ENCODE peak calls at places on chromosomes 6 and 20, in five cellular contexts. V, P, M, G and J are unnamed samples.

GRCh38 chr6:35620706-35621105 is 68.0 kb downstream of the FKBP5 start:
- DNase-seq in V (no peak), P (no peak), M (no peak), G (no peak), J (no peak)

GRCh38 chr6:158660331-158660730 is 10.5 kb downstream of the SYTL3 start:
- DNase-seq in V (peak), P (peak), M (no peak), G (peak), J (peak)

GRCh38 chr6:104862456-104862855 is 2.7 kb upstream of the HACE1 start:
- DNase-seq in V (no peak), P (no peak), M (no peak), G (no peak), J (no peak)

GRCh38 chr6:138818496-138819194 is 22.8 kb downstream of the ECT2L start:
- DNase-seq in V (no peak), P (no peak), M (no peak), G (no peak), J (peak)

GRCh38 chr6:166629628-166630027 is 2.6 kb upstream of the RPS6KA2 start:
- DNase-seq in V (no peak), P (no peak), M (peak), G (no peak), J (no peak)

GRCh38 chr6:156977527-156978291 is 200.5 kb downstream of the ARID1B start:
- DNase-seq in V (no peak), P (no peak), M (no peak), G (no peak), J (peak)

GRCh38 chr6:87078983-87079616 is 15.8 kb downstream of the CGA start:
- DNase-seq in V (peak), P (peak), M (peak), G (peak), J (peak)

GRCh38 chr6:35496851-35497570 is at the start of gene TEAD3:
- DNase-seq in V (peak), P (peak), M (peak), G (peak), J (peak)

GRCh38 chr20:50582591-50583234 is 72.5 kb downstream of the PTPN1 start:
- DNase-seq in V (no peak), P (no peak), M (no peak), G (no peak), J (no peak)

GRCh38 chr6:53474010-53474409 is 70.9 kb downstream of the GCLC start:
- DNase-seq in V (no peak), P (no peak), M (no peak), G (no peak), J (peak)

GRCh38 chr20:24768977-24769675 is 179.9 kb upstream of the CST7 start:
- DNase-seq in V (no peak), P (no peak), M (no peak), G (no peak), J (no peak)

GRCh38 chr6:40477246-40478126 is 109.7 kb downstream of the LRFN2 start:
- DNase-seq in V (peak), P (peak), M (no peak), G (no peak), J (no peak)

GRCh38 chr6:34914358-34914757 is 25.3 kb downstream of the ANKS1A start:
- DNase-seq in V (no peak), P (no peak), M (no peak), G (no peak), J (no peak)

GRCh38 chr6:138824482-138825134 is 28.7 kb downstream of the ECT2L start:
- DNase-seq in V (no peak), P (no peak), M (no peak), G (no peak), J (peak)

GRCh38 chr6:46044876-46045617 is 29.4 kb upstream of the CLIC5 start:
- DNase-seq in V (no peak), P (no peak), M (peak), G (peak), J (peak)

GRCh38 chr6:73648166-73648565 is 5.6 kb downstream of the SLC17A5 start:
- DNase-seq in V (no peak), P (no peak), M (no peak), G (no peak), J (no peak)

GRCh38 chr20:45448250-45448649 is 21.3 kb upstream of the WFDC2 start:
- DNase-seq in V (no peak), P (no peak), M (no peak), G (no peak), J (peak)

GRCh38 chr20:49245921-49246740 is 26.9 kb downstream of the DDX27 start:
- DNase-seq in V (peak), P (peak), M (peak), G (peak), J (peak)

GRCh38 chr6:89412071-89413005 is at the start of gene RRAGD:
- DNase-seq in V (peak), P (peak), M (no peak), G (no peak), J (peak)

GRCh38 chr20:45049438-45049837 is 51.5 kb downstream of the KCNS1 start:
- DNase-seq in V (no peak), P (no peak), M (no peak), G (no peak), J (no peak)

GRCh38 chr6:44332585-44332984 is 9.9 kb upstream of the SPATS1 start:
- DNase-seq in V (no peak), P (no peak), M (no peak), G (no peak), J (no peak)

GRCh38 chr20:37350655-37351574 is 5.0 kb downstream of the SRC start:
- DNase-seq in V (no peak), P (no peak), M (no peak), G (no peak), J (no peak)

GRCh38 chr20:15220778-15221565 is 883.6 kb upstream of the FLRT3 start:
- DNase-seq in V (peak), P (no peak), M (no peak), G (peak), J (peak)

GRCh38 chr6:113103618-113104390 is 753.3 kb upstream of the MARCKS start:
- DNase-seq in V (no peak), P (no peak), M (peak), G (no peak), J (peak)

GRCh38 chr20:24257171-24257570 is 212.3 kb upstream of the SYNDIG1 start:
- DNase-seq in V (no peak), P (no peak), M (no peak), G (no peak), J (no peak)

GRCh38 chr20:32028647-32029372 is 18.6 kb downstream of the CCM2L start:
- DNase-seq in V (peak), P (no peak), M (no peak), G (no peak), J (no peak)

GRCh38 chr6:149174962-149175361 is 142.6 kb upstream of the TAB2 start:
- DNase-seq in V (no peak), P (no peak), M (no peak), G (no peak), J (no peak)

GRCh38 chr6:72037006-72037405 is 150.7 kb downstream of the RIMS1 start:
- DNase-seq in V (no peak), P (no peak), M (no peak), G (no peak), J (no peak)

GRCh38 chr6:84768442-84769174 is 4.2 kb upstream of the TBX18 start:
- DNase-seq in V (peak), P (no peak), M (peak), G (no peak), J (no peak)

GRCh38 chr6:116492331-116493067 is 18.9 kb upstream of the CALHM5 start:
- DNase-seq in V (peak), P (no peak), M (no peak), G (no peak), J (peak)

GRCh38 chr20:15446373-15446772 is 1109.0 kb upstream of the FLRT3 start:
- DNase-seq in V (no peak), P (no peak), M (no peak), G (peak), J (peak)

GRCh38 chr20:61810066-61810708 is 255.5 kb downstream of the TAF4 start:
- DNase-seq in V (no peak), P (no peak), M (no peak), G (no peak), J (no peak)

GRCh38 chr6:38714239-38715015 is 684 bp upstream of the DNAH8 start:
- DNase-seq in V (no peak), P (no peak), M (no peak), G (no peak), J (peak)

GRCh38 chr6:7692453-7692784 is 33.5 kb upstream of the BMP6 start:
- DNase-seq in V (no peak), P (no peak), M (no peak), G (no peak), J (no peak)

GRCh38 chr6:34638834-34639736 is 57.5 kb downstream of the ILRUN start:
- DNase-seq in V (no peak), P (no peak), M (no peak), G (no peak), J (no peak)

GRCh38 chr20:34536798-34537394 is 20.7 kb downstream of the DYNLRB1 start:
- DNase-seq in V (peak), P (peak), M (no peak), G (no peak), J (peak)

GRCh38 chr6:16836186-16836981 is 75.1 kb upstream of the ATXN1 start:
- DNase-seq in V (peak), P (no peak), M (no peak), G (no peak), J (no peak)

GRCh38 chr6:16828058-16828457 is 66.8 kb upstream of the ATXN1 start:
- DNase-seq in V (no peak), P (no peak), M (no peak), G (no peak), J (no peak)

GRCh38 chr6:16832721-16833120 is 71.5 kb upstream of the ATXN1 start:
- DNase-seq in V (no peak), P (no peak), M (no peak), G (no peak), J (no peak)

GRCh38 chr6:16831136-16831535 is 69.9 kb upstream of the ATXN1 start:
- DNase-seq in V (no peak), P (no peak), M (no peak), G (no peak), J (no peak)

GRCh38 chr6:16832027-16832688 is 70.9 kb upstream of the ATXN1 start:
- DNase-seq in V (no peak), P (no peak), M (no peak), G (no peak), J (no peak)
- TF ChIP-seq CTCF in V (no peak), P (no peak), M (no peak), G (no peak), J (no peak)

GRCh38 chr20:1734269-1734858 is 76.8 kb upstream of the SIRPG start:
- DNase-seq in V (no peak), P (peak), M (peak), G (no peak), J (peak)
- TF ChIP-seq CTCF in V (peak), P (peak), M (peak), G (no peak), J (peak)

DNA sequence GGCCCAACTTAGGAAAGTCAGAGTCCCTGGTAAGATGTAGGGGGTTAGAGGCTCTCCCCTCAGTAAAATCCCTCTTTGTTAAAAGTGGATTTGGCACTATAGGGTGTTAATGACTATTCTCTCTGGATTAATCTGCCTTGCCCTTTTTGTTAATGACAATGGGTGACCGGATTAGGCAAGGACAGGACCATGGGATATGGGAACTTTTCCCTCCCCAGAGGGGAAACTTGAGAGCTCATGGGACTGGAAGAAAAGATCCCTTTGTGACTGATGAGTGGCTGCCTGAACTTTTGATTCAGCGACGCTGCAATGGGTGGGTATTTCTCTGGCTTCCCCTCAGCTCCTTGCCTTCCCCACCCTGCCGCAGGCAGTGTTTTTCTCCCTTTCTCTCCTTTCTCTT is 12.2 kb upstream of the TAAR9 start:
- DNase-seq in V (peak), P (no peak), M (no peak), G (no peak), J (no peak)
- TF ChIP-seq CTCF in V (no peak), P (no peak), M (no peak), G (no peak), J (no peak)

DNA sequence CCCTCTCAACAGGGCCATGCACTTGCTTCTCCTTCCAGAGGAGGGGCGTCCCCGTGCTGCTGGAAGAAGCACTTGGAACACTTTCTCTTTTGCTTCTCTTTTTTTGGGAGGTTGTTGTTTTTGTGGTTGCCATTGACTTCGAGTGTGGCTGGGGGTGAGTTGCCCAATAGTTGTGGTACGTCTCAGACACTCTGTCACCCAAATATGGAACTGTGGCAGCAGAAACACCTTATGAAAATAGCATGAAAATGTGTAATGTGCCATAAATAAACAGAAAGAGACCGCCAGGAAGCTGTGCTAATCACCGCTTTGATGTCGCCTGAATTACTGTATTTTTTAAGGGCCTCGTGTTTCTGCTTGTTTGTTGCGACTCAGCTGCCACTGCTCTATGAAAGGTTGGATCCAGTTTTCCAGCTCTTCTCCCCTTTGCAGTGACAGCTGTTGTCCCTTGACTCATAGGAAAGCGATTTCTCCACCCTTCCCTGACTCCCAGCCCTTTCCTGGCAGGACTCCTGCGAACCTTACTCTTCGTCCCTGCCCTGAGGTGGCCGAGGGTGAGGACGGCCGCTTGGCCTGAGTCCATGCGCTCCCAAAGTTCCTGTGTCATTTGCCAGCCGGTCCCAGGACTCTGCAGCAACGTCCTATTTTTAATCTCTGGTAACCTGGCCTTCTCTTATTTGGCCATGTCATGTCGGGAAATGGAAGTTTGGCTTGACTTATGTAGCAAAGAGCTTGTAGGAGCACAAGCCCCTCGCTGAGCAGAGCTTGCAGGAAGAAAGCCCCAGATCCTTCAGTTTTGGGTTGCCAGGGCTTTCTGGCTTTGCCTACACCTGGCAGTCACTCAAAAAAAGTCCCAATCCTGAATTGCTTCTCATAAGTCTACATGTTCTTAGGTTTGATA is 694.6 kb downstream of the QKI start:
- DNase-seq in V (no peak), P (no peak), M (no peak), G (peak), J (peak)
- TF ChIP-seq CTCF in V (no peak), P (no peak), M (no peak), G (no peak), J (no peak)

GRCh38 chr6:19028201-19028600 is 641.1 kb downstream of the RNF144B start:
- DNase-seq in V (no peak), P (no peak), M (no peak), G (no peak), J (peak)

GRCh38 chr6:19024737-19025136 is 637.6 kb downstream of the RNF144B start:
- DNase-seq in V (peak), P (no peak), M (peak), G (peak), J (peak)
- TF ChIP-seq CTCF in V (peak), P (no peak), M (peak), G (peak), J (peak)

DNA sequence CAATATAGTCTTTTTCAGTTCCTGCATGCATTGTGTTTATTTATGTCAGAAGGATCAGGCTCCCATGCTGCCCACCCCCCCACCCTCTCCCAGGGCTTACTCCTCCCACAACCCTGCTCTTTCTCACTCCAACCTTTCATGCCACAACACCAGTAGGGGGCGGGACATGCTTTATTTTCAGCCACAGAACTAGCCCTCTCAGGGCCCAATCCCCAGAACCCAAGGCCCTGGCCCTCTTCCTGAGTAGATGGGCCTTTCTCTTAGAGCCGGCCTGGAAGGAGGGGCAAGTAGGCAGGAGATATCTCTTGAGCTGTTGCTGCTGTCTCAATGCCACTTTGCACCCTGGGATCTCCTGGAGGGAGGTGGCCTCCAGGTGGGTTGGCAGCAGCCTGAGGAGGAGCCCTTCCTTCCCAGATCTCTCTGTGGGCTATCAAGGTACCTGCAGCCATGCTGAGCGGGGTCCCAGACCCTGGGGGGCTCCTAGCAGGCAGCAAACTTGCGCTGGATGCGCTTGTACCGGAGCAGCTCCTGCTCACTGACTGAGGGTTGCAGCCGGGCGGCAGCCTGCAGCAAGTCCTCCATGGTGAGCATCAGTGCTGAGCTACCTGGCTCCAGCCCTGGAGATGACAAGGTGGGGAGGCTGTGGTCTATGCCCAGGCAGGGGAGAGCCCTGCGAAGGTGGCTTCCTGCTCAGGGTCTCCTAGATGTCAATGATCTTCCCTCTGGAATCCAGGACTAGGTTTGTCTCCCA is 3.5 kb downstream of the GNMT start:
- DNase-seq in V (peak), P (peak), M (peak), G (no peak), J (peak)
- TF ChIP-seq CTCF in V (peak), P (no peak), M (peak), G (no peak), J (peak)

DNA sequence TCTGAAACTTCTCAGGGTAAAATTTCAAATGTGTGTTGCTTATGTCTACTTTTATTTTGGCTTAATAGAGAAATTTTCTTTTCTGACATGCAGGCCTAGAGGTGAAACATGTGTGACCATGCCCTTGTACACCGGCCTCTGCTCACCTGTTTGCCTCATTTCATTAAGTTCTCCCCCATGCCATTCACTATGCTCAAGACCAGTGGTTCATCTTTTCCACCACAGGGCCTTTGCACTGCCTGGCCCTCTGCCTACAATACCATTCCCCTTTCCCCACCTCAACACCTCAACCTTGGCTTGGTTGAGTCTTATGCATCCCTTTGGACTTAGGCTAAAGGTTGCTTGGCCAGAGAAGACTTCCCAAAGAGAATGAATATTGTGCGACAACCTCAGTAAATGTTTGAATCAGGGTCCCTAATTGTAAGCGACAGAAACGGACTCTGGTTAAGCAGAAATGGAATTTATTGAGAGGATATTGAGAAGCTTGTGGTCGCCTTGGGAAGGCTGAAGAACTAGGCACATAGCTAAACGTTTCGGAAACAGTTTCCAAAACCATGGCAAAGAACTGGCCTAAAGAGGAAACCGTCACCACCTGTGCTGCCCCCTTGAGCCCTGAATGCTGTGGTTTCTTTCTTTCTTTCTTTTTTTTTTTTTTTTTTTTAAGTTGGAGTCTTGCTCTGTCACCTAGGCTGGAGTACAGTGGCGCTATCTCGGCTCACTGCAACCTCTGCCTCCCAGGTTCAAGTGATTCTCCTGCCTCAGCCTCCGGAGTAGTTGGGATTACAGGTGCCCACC is 152.2 kb downstream of the SOX4 start:
- DNase-seq in V (no peak), P (no peak), M (no peak), G (no peak), J (no peak)
- TF ChIP-seq CTCF in V (peak), P (no peak), M (no peak), G (no peak), J (no peak)

GRCh38 chr20:63173552-63174191 is 42.3 kb downstream of the YTHDF1 start:
- DNase-seq in V (peak), P (no peak), M (no peak), G (no peak), J (no peak)
- TF ChIP-seq CTCF in V (no peak), P (no peak), M (no peak), G (no peak), J (no peak)